ENCODE peak calls at places on chromosomes 5 and 9, in seven cellular contexts. A is stomach, L is AG09319, Y is GM20000, P is mesothelial cell of epicardium, H is B cell, X is right atrium auricular region. I is an unnamed sample.
A peak's percentile ranks its signal among the peaks of the same experiment; 100 is the strongest.

GRCh38 chr5:178126556-178126955 is 4.3 kb upstream of the RMND5B start:
- DNase-seq in A (no peak), L (no peak), Y (no peak), P (no peak), H (no peak), X (no peak), I (no peak)

GRCh38 chr5:163659568-163659902 is 154.1 kb downstream of the MAT2B start:
- DNase-seq in A (no peak), L (no peak), Y (no peak), P (no peak), H (no peak), X (no peak), I (no peak)

GRCh38 chr9:127185181-127185580 is 62.7 kb upstream of the ANGPTL2 start:
- DNase-seq in A (no peak), L (no peak), Y (no peak), P (no peak), H (no peak), X (no peak), I (no peak)

GRCh38 chr5:87411586-87412416 is 929 bp downstream of the CCNH start:
- DNase-seq in A (peak; percentile 26), L (no peak), Y (no peak), P (no peak), H (peak; percentile 40), X (peak; percentile 64), I (no peak)

GRCh38 chr9:122819791-122820489 is 8.4 kb downstream of the PDCL start:
- DNase-seq in A (no peak), L (no peak), Y (no peak), P (no peak), H (no peak), X (peak; percentile 36), I (no peak)

GRCh38 chr9:2230362-2230761 is 215.2 kb downstream of the SMARCA2 start:
- DNase-seq in A (no peak), L (no peak), Y (no peak), P (no peak), H (no peak), X (no peak), I (no peak)

GRCh38 chr5:66337827-66338226 is 193.7 kb downstream of the SREK1 start:
- DNase-seq in A (no peak), L (no peak), Y (no peak), P (no peak), H (no peak), X (no peak), I (no peak)

GRCh38 chr9:126635661-126636439 is 22.1 kb downstream of the LMX1B start:
- DNase-seq in A (no peak), L (no peak), Y (no peak), P (no peak), H (no peak), X (no peak), I (no peak)

GRCh38 chr9:37621299-37621934 is 29.0 kb upstream of the TOMM5 start:
- DNase-seq in A (no peak), L (no peak), Y (no peak), P (no peak), H (no peak), X (no peak), I (no peak)

GRCh38 chr9:121945849-121946248 is 147.3 kb downstream of the TTLL11 start:
- DNase-seq in A (no peak), L (no peak), Y (no peak), P (no peak), H (no peak), X (no peak), I (no peak)

GRCh38 chr9:133134419-133135190 is 13.6 kb upstream of the RALGDS start:
- DNase-seq in A (no peak), L (no peak), Y (no peak), P (no peak), H (no peak), X (no peak), I (no peak)

GRCh38 chr5:111278824-111279504 is 54.8 kb downstream of the CAMK4 start:
- DNase-seq in A (peak; percentile 68), L (no peak), Y (peak; percentile 58), P (no peak), H (peak; percentile 60), X (no peak), I (no peak)

GRCh38 chr9:138105123-138105415 is 227.5 kb downstream of the CACNA1B start:
- DNase-seq in A (no peak), L (no peak), Y (no peak), P (no peak), H (no peak), X (no peak), I (no peak)

GRCh38 chr9:33180526-33181184 is 13.5 kb upstream of the B4GALT1 start:
- DNase-seq in A (no peak), L (no peak), Y (no peak), P (no peak), H (no peak), X (no peak), I (no peak)

GRCh38 chr5:137304227-137304874 is 194.8 kb downstream of the SPOCK1 start:
- DNase-seq in A (peak; percentile 86), L (no peak), Y (no peak), P (no peak), H (no peak), X (peak; percentile 56), I (no peak)

GRCh38 chr5:143248822-143249579 is 154.5 kb downstream of the NR3C1 start:
- DNase-seq in A (no peak), L (peak; percentile 54), Y (no peak), P (no peak), H (no peak), X (no peak), I (no peak)

GRCh38 chr9:81562221-81563019 is 126.9 kb downstream of the TLE1 start:
- DNase-seq in A (peak; percentile 62), L (peak; percentile 28), Y (no peak), P (no peak), H (no peak), X (peak; percentile 84), I (peak; percentile 20)

GRCh38 chr5:115227281-115227680 is 35.4 kb downstream of the PGGT1B start:
- DNase-seq in A (no peak), L (no peak), Y (no peak), P (no peak), H (no peak), X (no peak), I (no peak)

GRCh38 chr5:170393958-170394357 is 4.8 kb upstream of the KCNMB1 start:
- DNase-seq in A (no peak), L (no peak), Y (no peak), P (no peak), H (no peak), X (no peak), I (no peak)

GRCh38 chr5:124090115-124090514 is 578.1 kb downstream of the CSNK1G3 start:
- DNase-seq in A (no peak), L (no peak), Y (no peak), P (no peak), H (no peak), X (no peak), I (no peak)

GRCh38 chr5:122870219-122870856 is 24.9 kb downstream of the SNX24 start:
- DNase-seq in A (no peak), L (no peak), Y (no peak), P (no peak), H (no peak), X (no peak), I (no peak)

GRCh38 chr9:94865599-94866456 is 139.3 kb downstream of the AOPEP start:
- DNase-seq in A (peak; percentile 37), L (peak; percentile 86), Y (no peak), P (no peak), H (no peak), X (no peak), I (no peak)

GRCh38 chr9:91824591-91825339 is 125.3 kb downstream of the ROR2 start:
- DNase-seq in A (no peak), L (peak; percentile 57), Y (no peak), P (no peak), H (no peak), X (no peak), I (no peak)

GRCh38 chr5:94469889-94470288 is 148.5 kb downstream of the KIAA0825 start:
- DNase-seq in A (no peak), L (peak; percentile 39), Y (no peak), P (no peak), H (no peak), X (no peak), I (peak; percentile 81)

GRCh38 chr5:72137826-72138409 is 30.6 kb downstream of the MAP1B start:
- DNase-seq in A (no peak), L (no peak), Y (peak; percentile 39), P (no peak), H (no peak), X (no peak), I (no peak)
- TF ChIP-seq CTCF in A (peak; percentile 39), L (no peak), Y (no peak), P (peak; percentile 50), H (peak; percentile 70), X (peak; percentile 64), I (peak; percentile 36)

GRCh38 chr5:2207966-2208544 is 325.3 kb upstream of the IRX4 start:
- DNase-seq in A (no peak), L (no peak), Y (no peak), P (no peak), H (no peak), X (no peak), I (no peak)
- TF ChIP-seq CTCF in A (no peak), L (no peak), Y (no peak), P (no peak), H (no peak), X (peak; percentile 43), I (no peak)

GRCh38 chr5:145347026-145347616 is 488.0 kb downstream of the PRELID2 start:
- DNase-seq in A (no peak), L (no peak), Y (peak; percentile 5), P (no peak), H (no peak), X (no peak), I (peak; percentile 51)
- TF ChIP-seq CTCF in A (peak; percentile 22), L (peak; percentile 81), Y (peak; percentile 37), P (no peak), H (no peak), X (peak; percentile 60), I (peak; percentile 83)

DNA sequence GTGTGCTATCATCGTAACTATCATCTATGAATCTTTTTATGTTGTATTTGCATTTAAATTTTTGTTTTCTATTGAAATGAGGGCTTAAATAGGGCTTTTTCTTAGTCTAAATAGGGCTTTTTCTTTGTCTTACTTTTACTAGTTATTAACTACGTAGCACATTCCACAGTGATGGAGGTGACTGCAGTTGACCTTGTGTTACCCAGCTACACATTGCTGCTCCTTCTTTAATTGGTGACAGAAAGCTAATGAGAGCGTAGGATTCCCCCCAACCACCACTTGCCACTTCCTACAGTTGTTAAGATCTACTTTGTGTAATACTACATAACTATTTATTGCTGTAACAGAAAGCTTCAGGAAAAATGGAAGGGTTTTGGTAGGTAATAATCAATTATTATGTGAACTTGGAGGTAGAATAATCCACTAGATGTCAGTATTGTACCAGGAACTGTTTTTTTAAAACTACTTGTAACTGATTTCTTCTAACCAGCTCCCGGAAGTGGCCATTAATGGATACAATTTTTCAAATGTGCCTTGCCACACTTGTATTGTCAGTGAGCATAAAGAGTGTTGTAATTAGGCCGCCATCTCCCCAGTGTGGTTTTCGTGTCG is 18.0 kb downstream of the MTRR start:
- DNase-seq in A (no peak), L (peak; percentile 16), Y (no peak), P (no peak), H (no peak), X (no peak), I (peak; percentile 46)
- TF ChIP-seq CTCF in A (peak; percentile 47), L (peak; percentile 45), Y (no peak), P (no peak), H (peak; percentile 73), X (peak; percentile 68), I (peak; percentile 46)